ENCODE peak calls at places on chromosomes 3 and 15, in ten cellular contexts. V is tibial artery; T is kidney; B is NCI-H1417; A is RPMI8226; Q is activated naive CD4-positive, alpha-beta T cell; D is WTC11; N is hepatocyte; L is GM23338; K is NAMALWA. W is an unnamed sample.

GRCh38 chr3:151912041-151912440 is 38.6 kb downstream of the SUCNR1 start:
- DNase-seq in A (no peak), Q (no peak), K (no peak), L (no peak), D (no peak), T (no peak), V (no peak), B (no peak), N (no peak), W (peak)

GRCh38 chr15:33654859-33655258 is 313.4 kb upstream of the CHRM5 start:
- DNase-seq in B (no peak), T (no peak), V (no peak), L (peak), A (no peak), Q (no peak), K (no peak), N (no peak), D (peak), W (no peak)

GRCh38 chr3:88231207-88231606 is 81.4 kb downstream of the C3orf38 start:
- DNase-seq in T (no peak), Q (no peak), V (no peak), L (peak), A (no peak), B (no peak), N (no peak), K (no peak), D (no peak), W (peak)

GRCh38 chr3:129619726-129620162 is 13.3 kb upstream of the PLXND1 start:
- DNase-seq in B (no peak), N (no peak), V (no peak), L (no peak), K (no peak), A (peak), D (no peak), Q (no peak), T (peak), W (no peak)

GRCh38 chr3:187783098-187783497 is 37.8 kb upstream of the BCL6 start:
- DNase-seq in D (no peak), T (no peak), A (no peak), N (peak), Q (no peak), B (no peak), V (no peak), K (no peak), L (no peak), W (peak)

GRCh38 chr15:76341366-76342045 is 4.9 kb downstream of the ISL2 start:
- DNase-seq in L (peak), N (no peak), T (peak), V (no peak), D (peak), A (no peak), Q (no peak), B (peak), K (no peak), W (no peak)

GRCh38 chr3:119912220-119912619 is 130.3 kb downstream of the NR1I2 start:
- DNase-seq in K (no peak), V (no peak), A (no peak), L (no peak), Q (no peak), B (no peak), N (no peak), D (no peak), T (no peak), W (no peak)

GRCh38 chr15:79296583-79296982 is 14.1 kb downstream of the ANKRD34C start:
- DNase-seq in B (no peak), V (no peak), A (no peak), D (no peak), T (no peak), K (peak), N (no peak), Q (no peak), L (peak), W (no peak)

GRCh38 chr3:73656241-73656890 is 31.6 kb upstream of the PDZRN3 start:
- DNase-seq in K (no peak), D (no peak), T (no peak), Q (no peak), B (no peak), V (no peak), L (no peak), A (no peak), N (no peak), W (peak)

GRCh38 chr15:41115088-41115651 is 910 bp downstream of the INO80 start:
- DNase-seq in A (no peak), B (peak), T (no peak), N (peak), K (peak), L (peak), V (no peak), Q (no peak), D (no peak), W (peak)

W was measured in fibroblast of lung.